ENCODE peak calls at places on chromosomes 1 and 21, in nine cellular contexts. T is GM20000, W is brain microvascular endothelial cell, K is GM13977, C is neural crest cell, H is heart left ventricle, F is fibroblast of lung, G is GM10248, J is left lung. P is an unnamed sample.

GRCh38 chr1:23585321-23586022 is 26.2 kb upstream of the ID3 start:
- DNase-seq in W (peak; percentile 94), F (peak; percentile 97), K (no peak), G (no peak), J (no peak), H (no peak), C (no peak), T (no peak), P (no peak)

GRCh38 chr1:181159451-181160151 is 71.1 kb downstream of the IER5 start:
- DNase-seq in K (no peak), W (peak; percentile 42), J (no peak), G (no peak), C (no peak), T (no peak), H (no peak), F (no peak), P (no peak)

GRCh38 chr1:154747841-154748766 is 122.0 kb downstream of the KCNN3 start:
- DNase-seq in C (no peak), H (peak; percentile 71), G (peak; percentile 84), W (no peak), K (peak; percentile 86), T (peak; percentile 82), F (peak; percentile 27), J (no peak), P (no peak)

GRCh38 chr1:31116022-31116421 is 50.5 kb upstream of the PUM1 start:
- DNase-seq in T (no peak), F (no peak), K (no peak), H (no peak), W (no peak), J (no peak), C (no peak), G (no peak), P (no peak)

GRCh38 chr1:26281971-26282693 is 2.2 kb downstream of the SH3BGRL3 start:
- DNase-seq in W (no peak), G (no peak), F (peak; percentile 57), C (peak; percentile 42), H (peak; percentile 73), J (no peak), T (no peak), K (no peak), P (no peak)

GRCh38 chr1:226497991-226498689 is 50.4 kb upstream of the STUM start:
- DNase-seq in W (no peak), G (no peak), C (no peak), K (no peak), J (no peak), F (no peak), H (no peak), T (no peak), P (no peak)

GRCh38 chr21:31252091-31252490 is 92.0 kb downstream of the TIAM1 start:
- DNase-seq in H (no peak), F (no peak), J (no peak), G (no peak), W (no peak), T (no peak), C (no peak), K (no peak), P (no peak)

GRCh38 chr1:206698011-206698410 is 13.3 kb downstream of the MAPKAPK2 start:
- DNase-seq in W (no peak), H (no peak), T (no peak), F (no peak), G (no peak), J (no peak), C (no peak), K (no peak), P (no peak)

GRCh38 chr1:210292276-210292851 is 36.3 kb upstream of the HHAT start:
- DNase-seq in J (peak; percentile 91), T (peak; percentile 63), H (peak; percentile 73), G (peak; percentile 64), K (peak; percentile 69), W (no peak), F (no peak), C (peak; percentile 60), P (peak; percentile 96)

GRCh38 chr1:5256793-5257192 is 602.4 kb downstream of the AJAP1 start:
- DNase-seq in C (no peak), H (no peak), T (no peak), J (no peak), W (no peak), K (no peak), F (no peak), G (no peak), P (no peak)

GRCh38 chr1:206757524-206758266 is 12.9 kb upstream of the IL19 start:
- DNase-seq in H (no peak), W (no peak), C (no peak), K (no peak), T (no peak), G (no peak), J (no peak), F (no peak), P (no peak)

GRCh38 chr1:80769351-80769750 is 1031.4 kb upstream of the ADGRL2 start:
- DNase-seq in H (no peak), F (no peak), W (no peak), T (no peak), J (no peak), K (no peak), C (no peak), G (no peak), P (no peak)

GRCh38 chr21:31576428-31576827 is 83.1 kb upstream of the SOD1 start:
- DNase-seq in W (no peak), F (no peak), C (no peak), T (no peak), H (no peak), J (no peak), G (no peak), K (no peak), P (no peak)

GRCh38 chr1:109485001-109485400 is 1.3 kb downstream of the ATXN7L2 start:
- DNase-seq in C (no peak), K (no peak), T (no peak), F (no peak), W (no peak), G (no peak), J (no peak), H (no peak), P (no peak)

GRCh38 chr1:178581351-178581951 is 68.5 kb downstream of the TEX35 start:
- DNase-seq in K (no peak), T (peak; percentile 19), J (no peak), H (no peak), W (no peak), F (no peak), C (no peak), G (no peak), P (no peak)

GRCh38 chr21:29092102-29092959 is 18.9 kb upstream of the CCT8 start:
- DNase-seq in H (no peak), T (no peak), C (no peak), J (no peak), G (no peak), W (peak; percentile 78), K (no peak), F (peak; percentile 65), P (no peak)
- TF ChIP-seq CTCF in H (no peak), T (no peak), C (no peak), J (no peak), G (no peak), W (peak; percentile 52), K (no peak), F (no peak), P (peak; percentile 67)

DNA sequence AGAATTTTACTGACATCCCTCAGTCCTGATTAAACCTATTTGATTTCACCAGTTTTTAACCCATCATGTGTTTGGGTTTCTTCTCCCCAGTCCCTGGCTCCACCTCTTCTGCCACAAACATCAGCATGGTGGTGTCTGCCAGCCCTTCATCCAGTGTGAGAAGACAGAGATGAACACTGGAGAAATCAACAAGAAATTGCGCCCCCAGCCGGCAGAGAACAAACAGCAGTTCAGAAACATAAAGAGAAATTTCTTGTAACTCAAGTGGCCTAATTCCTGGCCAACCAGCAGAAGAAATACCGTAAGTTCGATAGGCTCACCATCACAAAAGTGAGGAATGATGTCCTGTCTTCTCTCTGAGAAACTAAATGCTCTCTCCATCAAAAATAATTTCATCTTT is 18.3 kb downstream of the S100A11 start:
- DNase-seq in J (no peak), H (no peak), G (no peak), W (no peak), T (no peak), C (no peak), K (no peak), F (no peak), P (no peak)
- TF ChIP-seq CTCF in J (no peak), H (no peak), G (no peak), W (peak; percentile 70), T (peak; percentile 21), C (peak; percentile 43), K (peak; percentile 37), F (peak; percentile 21), P (peak; percentile 56)

GRCh38 chr1:116982319-116983004 is 19.1 kb upstream of the CD101 start:
- DNase-seq in F (no peak), J (no peak), K (no peak), G (no peak), T (no peak), C (no peak), W (no peak), H (no peak), P (no peak)
- TF ChIP-seq CTCF in F (no peak), J (no peak), K (no peak), G (no peak), T (no peak), C (no peak), W (no peak), H (no peak), P (no peak)

GRCh38 chr21:16072176-16072575 is 342.4 kb downstream of the USP25 start:
- DNase-seq in T (no peak), C (no peak), K (no peak), W (no peak), F (no peak), J (no peak), H (no peak), G (no peak), P (no peak)

GRCh38 chr21:16069713-16070112 is 339.9 kb downstream of the USP25 start:
- DNase-seq in J (no peak), F (no peak), H (no peak), K (no peak), C (no peak), G (no peak), T (no peak), W (no peak), P (no peak)

GRCh38 chr21:16071761-16072160 is 342.0 kb downstream of the USP25 start:
- DNase-seq in C (no peak), T (no peak), H (no peak), F (no peak), K (no peak), G (no peak), W (no peak), J (no peak), P (no peak)

GRCh38 chr21:16071082-16071481 is 341.3 kb downstream of the USP25 start:
- DNase-seq in J (no peak), C (no peak), W (no peak), T (no peak), F (peak; percentile 55), K (no peak), H (peak; percentile 21), G (no peak), P (no peak)

DNA sequence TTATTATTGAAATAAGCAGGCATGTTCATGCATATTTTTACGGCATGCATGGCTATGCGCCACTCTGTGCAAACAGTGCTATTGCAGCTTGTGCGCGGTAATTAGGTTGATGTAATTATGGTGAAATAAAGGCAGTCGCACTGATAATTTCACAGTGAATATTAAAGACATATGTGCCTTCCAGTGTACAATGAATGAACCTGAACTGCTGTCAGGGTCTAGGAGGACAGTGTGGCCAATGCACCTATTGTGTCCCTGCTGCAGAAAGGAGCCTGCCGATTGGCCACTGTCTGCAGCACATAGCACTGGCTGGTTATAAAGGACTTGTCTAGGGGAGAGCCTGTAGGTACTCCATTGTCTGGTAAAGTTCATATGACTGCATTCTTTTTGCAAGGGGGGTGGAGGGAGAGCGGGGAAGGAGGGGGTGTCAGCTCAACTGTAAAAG is 340.4 kb downstream of the USP25 start:
- DNase-seq in J (no peak), G (no peak), C (no peak), F (no peak), K (no peak), T (no peak), W (no peak), H (no peak), P (no peak)
- TF ChIP-seq CTCF in J (no peak), G (no peak), C (no peak), F (no peak), K (no peak), T (no peak), W (no peak), H (no peak), P (no peak)